ENCODE peak calls at places on chromosomes 5 and 9, in nine cellular contexts. W, S, L, C, H, V, I, N and E are unnamed samples. For H3K4me1 and H4K20me1, the result is how much of the 10 kb centered on the place peaks cover.

GRCh38 chr5:147160923-147161663 is 73.7 kb upstream of the STK32A start:
- DNase-seq in S (no peak), I (no peak), N (no peak), W (no peak), C (no peak), L (no peak), V (no peak), H (no peak), E (no peak)

GRCh38 chr5:68319316-68320093 is 103.9 kb downstream of the PIK3R1 start:
- DNase-seq in V (no peak), S (no peak), N (no peak), W (no peak), I (peak), L (peak), C (peak), H (peak), E (no peak)

GRCh38 chr5:35160486-35161116 is 69.7 kb downstream of the PRLR start:
- DNase-seq in V (no peak), I (no peak), L (no peak), C (no peak), W (no peak), H (no peak), N (no peak), S (no peak), E (no peak)

GRCh38 chr5:12110629-12111028 is 206.4 kb upstream of the CTNND2 start:
- DNase-seq in N (no peak), W (no peak), H (no peak), L (no peak), I (no peak), C (no peak), S (no peak), V (no peak), E (no peak)

GRCh38 chr9:137411670-137412380 is 11.1 kb downstream of the EXD3 start:
- DNase-seq in L (peak), I (peak), S (no peak), H (peak), V (no peak), C (peak), W (peak), N (no peak), E (no peak)

GRCh38 chr9:78295731-78296130 is 1.2 kb upstream of the PSAT1 start:
- DNase-seq in N (no peak), V (peak), C (no peak), H (no peak), L (no peak), I (no peak), W (no peak), S (peak), E (no peak)

GRCh38 chr5:65268520-65268919 is 213.2 kb downstream of the ADAMTS6 start:
- DNase-seq in C (no peak), W (no peak), L (no peak), I (no peak), V (no peak), H (no peak), S (no peak), N (no peak), E (no peak)

GRCh38 chr9:130472184-130472705 is 27.5 kb downstream of the ASS1 start:
- DNase-seq in W (no peak), V (no peak), L (no peak), N (no peak), S (no peak), H (no peak), I (no peak), C (no peak), E (no peak)

GRCh38 chr9:35746583-35746982 is 2.4 kb downstream of the GBA2 start:
- DNase-seq in H (peak), I (peak), V (peak), S (no peak), C (no peak), N (peak), L (peak), W (no peak), E (no peak)

DNA sequence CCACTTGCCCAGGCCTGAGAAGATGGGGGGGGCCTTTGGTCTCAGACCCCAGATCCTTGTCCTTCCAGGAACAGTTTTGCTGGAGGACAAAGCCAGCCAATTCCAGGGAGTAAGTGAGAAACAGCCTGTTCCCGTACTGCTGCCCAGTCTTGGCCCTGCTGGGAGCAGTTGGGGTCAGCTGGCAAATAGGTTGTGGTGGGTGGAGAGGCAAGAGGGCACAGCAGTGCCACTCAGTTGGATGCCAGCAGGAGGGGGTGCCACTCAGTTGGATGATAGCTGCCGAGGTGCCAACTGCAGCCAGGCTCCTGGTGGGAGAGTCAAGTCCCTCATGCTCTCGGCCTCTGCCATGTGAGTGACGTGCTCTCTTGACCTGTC is 136.9 kb downstream of the RGS3 start:
- DNase-seq in S (no peak), C (no peak), N (no peak), L (no peak), H (peak), I (no peak), V (no peak), W (no peak), E (no peak)
- H3K4me1 ChIP-seq in S (under half), C (half or more), N (under half), L (half or more), H (under half), I (under half), V (half or more), W (under half), E (under half)

DNA sequence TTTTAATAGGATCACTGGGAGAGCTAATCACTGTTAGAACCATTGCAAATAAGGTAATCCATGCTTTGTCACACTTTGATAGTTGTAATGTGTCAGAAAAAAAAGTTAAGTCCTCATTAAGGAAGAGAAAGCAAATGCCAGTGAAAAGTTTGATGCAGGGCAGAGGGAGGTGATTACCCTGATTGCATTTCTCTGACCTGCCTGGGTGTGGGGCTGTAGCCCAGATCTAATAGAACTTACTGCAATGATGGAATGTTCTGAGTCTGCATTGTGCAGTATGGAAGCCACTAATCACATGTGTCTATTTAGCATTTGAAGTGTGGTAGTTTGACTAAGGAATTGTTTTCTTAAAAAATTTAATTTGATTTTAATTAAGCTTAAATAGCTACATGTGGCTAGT is 202.7 kb downstream of the ATP10B start:
- DNase-seq in V (peak), I (peak), S (peak), H (no peak), C (no peak), L (no peak), W (no peak), N (peak), E (peak)
- TF ChIP-seq CTCF in V (peak), I (peak), S (peak), H (peak), C (no peak), L (no peak), W (peak), N (peak), E (peak)

GRCh38 chr9:87534957-87535356 is 37.3 kb downstream of the DAPK1 start:
- DNase-seq in N (no peak), H (no peak), I (no peak), V (no peak), W (no peak), C (no peak), S (no peak), L (no peak), E (no peak)

GRCh38 chr9:87535817-87536539 is 38.3 kb downstream of the DAPK1 start:
- DNase-seq in W (no peak), C (no peak), I (no peak), V (no peak), S (no peak), N (no peak), L (no peak), H (no peak), E (no peak)

GRCh38 chr9:87531370-87532295 is 34.0 kb downstream of the DAPK1 start:
- DNase-seq in W (no peak), I (no peak), L (no peak), S (no peak), V (no peak), H (no peak), C (no peak), N (no peak), E (no peak)

GRCh38 chr9:87530716-87531115 is 33.0 kb downstream of the DAPK1 start:
- DNase-seq in I (no peak), V (no peak), C (no peak), N (no peak), L (no peak), W (no peak), H (no peak), S (no peak), E (no peak)

DNA sequence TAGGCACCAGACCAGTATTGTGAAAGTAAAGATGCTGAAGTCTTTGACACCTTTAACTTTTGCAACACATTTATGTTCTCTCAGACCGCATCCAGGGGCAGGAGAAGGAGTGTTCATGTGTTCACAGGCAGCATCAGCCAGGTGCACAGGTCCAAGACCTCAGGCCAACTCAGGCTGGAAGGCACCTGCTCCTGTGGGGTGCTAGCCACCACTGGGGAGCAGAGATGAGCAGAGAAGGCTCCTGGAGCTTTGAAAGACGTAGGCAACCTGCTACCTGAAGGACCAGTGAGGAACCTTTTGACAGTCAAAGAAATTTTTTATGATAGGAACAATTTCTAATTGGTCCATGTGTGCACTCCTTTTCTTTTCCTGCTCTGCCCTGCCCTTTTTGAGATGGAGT is 35.6 kb downstream of the DAPK1 start:
- DNase-seq in N (no peak), I (no peak), C (no peak), V (no peak), H (no peak), W (no peak), L (no peak), S (no peak), E (no peak)
- H4K20me1 ChIP-seq in N (under half), I (under half), C (under half), V (under half), H (under half), W (under half), L (under half), S (under half), E (under half)

GRCh38 chr5:171965740-171966139 is 40.7 kb downstream of the FBXW11 start:
- DNase-seq in S (no peak), L (peak), H (no peak), I (no peak), N (no peak), V (no peak), W (no peak), C (no peak), E (no peak)

GRCh38 chr5:171968512-171968911 is 37.9 kb downstream of the FBXW11 start:
- DNase-seq in L (no peak), V (no peak), C (no peak), H (no peak), W (no peak), N (no peak), I (no peak), S (no peak), E (peak)

GRCh38 chr5:171966964-171967363 is 39.5 kb downstream of the FBXW11 start:
- DNase-seq in V (no peak), S (no peak), W (no peak), N (no peak), L (no peak), H (no peak), I (no peak), C (no peak), E (no peak)

GRCh38 chr5:171963416-171963815 is 43.0 kb downstream of the FBXW11 start:
- DNase-seq in C (no peak), H (no peak), W (no peak), L (no peak), N (no peak), V (no peak), S (no peak), I (no peak), E (no peak)

GRCh38 chr5:171966270-171966669 is 40.2 kb downstream of the FBXW11 start:
- DNase-seq in N (no peak), C (no peak), V (no peak), W (no peak), S (no peak), H (no peak), L (peak), I (no peak), E (no peak)
- H3K4me1 ChIP-seq in N (under half), C (under half), V (under half), W (under half), S (half or more), H (under half), L (under half), I (under half), E (under half)

GRCh38 chr9:133901184-133901835 is 90.8 kb downstream of the VAV2 start:
- DNase-seq in S (no peak), H (no peak), N (no peak), V (no peak), W (no peak), C (no peak), I (no peak), L (no peak), E (no peak)
- TF ChIP-seq CTCF in S (no peak), H (no peak), N (no peak), V (no peak), W (no peak), C (no peak), I (no peak), L (no peak), E (no peak)

GRCh38 chr9:134185536-134186011 is 21.2 kb upstream of the RNU6ATAC start:
- DNase-seq in N (no peak), H (no peak), W (no peak), I (peak), V (no peak), L (no peak), C (no peak), S (no peak), E (peak)
- H4K20me1 ChIP-seq in N (under half), H (under half), W (under half), I (under half), V (under half), L (under half), C (under half), S (under half), E (under half)

GRCh38 chr5:134133213-134133994 is 18.9 kb downstream of the TCF7 start:
- DNase-seq in V (no peak), W (no peak), N (no peak), L (no peak), H (no peak), C (no peak), I (no peak), S (no peak), E (no peak)
- H3K4me1 ChIP-seq in V (under half), W (under half), N (under half), L (under half), H (under half), C (under half), I (under half), S (under half), E (under half)

GRCh38 chr9:124840300-124840833 is 12.9 kb upstream of the WDR38 start:
- DNase-seq in I (no peak), V (peak), C (no peak), H (no peak), W (peak), L (no peak), S (no peak), N (peak), E (no peak)

GRCh38 chr9:124841422-124841821 is 11.8 kb upstream of the WDR38 start:
- DNase-seq in H (no peak), S (no peak), V (no peak), W (no peak), L (no peak), I (no peak), C (no peak), N (no peak), E (no peak)

GRCh38 chr9:124843635-124844034 is 9.6 kb upstream of the WDR38 start:
- DNase-seq in I (no peak), N (no peak), S (no peak), H (no peak), W (no peak), L (no peak), C (no peak), V (no peak), E (no peak)

GRCh38 chr9:124844291-124844690 is 9.0 kb upstream of the WDR38 start:
- DNase-seq in L (no peak), I (no peak), V (no peak), C (no peak), W (no peak), S (no peak), H (no peak), N (no peak), E (no peak)

GRCh38 chr9:124839612-124840299 is 13.5 kb upstream of the WDR38 start:
- DNase-seq in N (peak), W (peak), S (peak), C (peak), I (no peak), L (peak), H (no peak), V (peak), E (no peak)
- TF ChIP-seq CTCF in N (peak), W (peak), S (peak), C (peak), I (peak), L (peak), H (peak), V (peak), E (peak)

DNA sequence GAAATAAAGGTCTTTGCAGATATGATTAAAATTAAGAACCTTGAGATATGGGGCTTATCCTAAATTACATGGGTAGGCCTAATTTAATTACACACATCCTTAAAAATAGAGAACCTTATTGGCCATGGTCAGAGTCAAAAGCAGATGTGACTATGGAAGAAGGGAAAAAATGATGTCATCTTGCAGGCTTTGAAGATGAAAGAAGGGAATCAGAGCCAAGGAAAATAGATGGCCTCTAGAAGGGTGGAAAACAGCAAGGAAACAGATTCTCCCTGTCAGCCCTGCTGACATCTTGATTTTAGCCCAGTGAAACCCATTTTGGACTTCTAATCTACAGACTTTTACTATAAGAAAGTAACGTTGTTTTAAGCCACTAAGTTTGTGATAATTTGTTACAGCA is 37.6 kb upstream of the KCNN2 start:
- DNase-seq in L (peak), I (no peak), C (peak), V (no peak), W (no peak), H (no peak), S (no peak), N (no peak), E (no peak)
- H4K20me1 ChIP-seq in L (under half), I (under half), C (under half), V (under half), W (under half), H (under half), S (under half), N (under half), E (under half)

DNA sequence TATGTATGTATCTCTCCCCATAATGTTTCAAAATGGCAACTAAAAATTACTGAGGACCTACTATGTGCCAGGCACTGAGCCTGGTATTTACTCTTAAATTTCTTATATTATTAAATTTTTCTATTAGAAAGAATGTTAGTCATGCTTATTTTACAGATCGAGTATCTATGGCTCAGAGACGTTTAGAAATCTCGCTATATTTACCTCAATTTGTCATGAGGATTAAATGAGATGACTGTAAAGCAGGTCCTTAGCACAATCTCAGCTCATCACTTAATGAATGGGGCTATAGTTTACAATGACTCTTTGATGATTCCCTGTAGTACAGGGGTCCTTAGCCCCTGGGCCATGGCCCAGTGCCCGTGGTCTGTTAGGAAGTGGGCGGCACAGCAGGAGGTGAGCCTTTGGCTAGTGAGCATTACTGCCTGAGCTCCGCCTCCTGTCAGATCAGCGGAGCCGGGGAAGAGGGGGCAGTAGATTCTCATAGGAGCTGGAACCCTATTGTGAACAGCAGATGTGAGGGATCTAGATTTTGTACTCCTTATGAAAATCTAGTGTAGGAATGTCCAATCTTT is 15.5 kb downstream of the ENC1 start:
- DNase-seq in W (no peak), N (no peak), C (no peak), H (peak), S (no peak), V (no peak), I (no peak), L (no peak), E (no peak)
- H3K4me1 ChIP-seq in W (under half), N (under half), C (under half), H (half or more), S (half or more), V (under half), I (half or more), L (under half), E (under half)